ENCODE peak calls at places on chromosomes 13 and 19, in six cellular contexts. P is Caco-2; W is mucosa of descending colon; X is CD8-positive, alpha-beta T cell; O is lower lobe of right lung; K is BJ. L is an unnamed sample.

GRCh38 chr19:7620442-7621412 is 8.6 kb downstream of the XAB2 start:
- DNase-seq in P (no peak), W (no peak), X (peak), O (no peak), K (no peak), L (no peak)

GRCh38 chr19:18418725-18419194 is 438 bp upstream of the SSBP4 start:
- DNase-seq in P (no peak), W (peak), X (peak), O (peak), K (no peak), L (peak)

GRCh38 chr19:47494211-47494547 is 10.2 kb upstream of the KPTN start:
- DNase-seq in P (no peak), W (no peak), X (no peak), O (no peak), K (no peak), L (no peak)

GRCh38 chr19:38452430-38453366 is 19.2 kb downstream of the RYR1 start:
- DNase-seq in P (peak), W (peak), X (no peak), O (no peak), K (no peak), L (no peak)

GRCh38 chr13:113664751-113665581 is 2.1 kb upstream of the GRK1 start:
- DNase-seq in P (no peak), W (peak), X (no peak), O (peak), K (no peak), L (no peak)

GRCh38 chr13:45512148-45512498 is 47.4 kb downstream of the COG3 start:
- DNase-seq in P (no peak), W (no peak), X (no peak), O (no peak), K (no peak), L (peak)

GRCh38 chr19:48121909-48122371 is 11.3 kb upstream of the PLA2G4C start:
- DNase-seq in P (no peak), W (no peak), X (no peak), O (no peak), K (peak), L (peak)

GRCh38 chr19:7863157-7863970 is 10.8 kb downstream of the PRR36 start:
- DNase-seq in P (no peak), W (no peak), X (no peak), O (no peak), K (no peak), L (no peak)

GRCh38 chr13:36841411-36841810 is 22.4 kb downstream of the RFXAP start:
- DNase-seq in P (no peak), W (no peak), X (no peak), O (no peak), K (no peak), L (peak)

GRCh38 chr13:39385621-39386231 is 217.3 kb downstream of the LHFPL6 start:
- DNase-seq in P (no peak), W (no peak), X (no peak), O (no peak), K (no peak), L (no peak)

GRCh38 chr19:55504252-55504603 is 16.0 kb downstream of the SSC5D start:
- DNase-seq in P (no peak), W (no peak), X (no peak), O (no peak), K (no peak), L (no peak)

GRCh38 chr13:77810430-77810829 is 108.2 kb downstream of the EDNRB start:
- DNase-seq in P (no peak), W (no peak), X (no peak), O (no peak), K (no peak), L (peak)

GRCh38 chr13:91904597-91904996 is 506.2 kb downstream of the GPC5 start:
- DNase-seq in P (no peak), W (no peak), X (no peak), O (no peak), K (no peak), L (no peak)

GRCh38 chr13:32737111-32737571 is 150.9 kb downstream of the PDS5B start:
- DNase-seq in P (no peak), W (no peak), X (no peak), O (no peak), K (no peak), L (no peak)

GRCh38 chr19:28737021-28737525 is 475.9 kb downstream of the UQCRFS1 start:
- DNase-seq in P (no peak), W (peak), X (no peak), O (no peak), K (peak), L (peak)

GRCh38 chr19:7953576-7953975 is 10.1 kb upstream of the TIMM44 start:
- DNase-seq in P (no peak), W (no peak), X (no peak), O (no peak), K (no peak), L (no peak)

GRCh38 chr19:18160792-18161690 is 8.1 kb downstream of the PIK3R2 start:
- DNase-seq in P (peak), W (peak), X (peak), O (peak), K (no peak), L (peak)

GRCh38 chr19:36100476-36100875 is 10.5 kb upstream of the OVOL3 start:
- DNase-seq in P (no peak), W (no peak), X (no peak), O (no peak), K (no peak), L (no peak)

GRCh38 chr19:4288091-4288777 is 9.2 kb downstream of the SHD start:
- DNase-seq in P (no peak), W (no peak), X (no peak), O (no peak), K (no peak), L (peak)

GRCh38 chr13:28037399-28037798 is 48.9 kb upstream of the URAD start:
- DNase-seq in P (no peak), W (no peak), X (no peak), O (no peak), K (no peak), L (peak)

GRCh38 chr13:28423010-28423409 is 71.9 kb downstream of the FLT1 start:
- DNase-seq in P (no peak), W (peak), X (peak), O (peak), K (no peak), L (no peak)

GRCh38 chr19:12779162-12779993 is 4.0 kb upstream of the HOOK2 start:
- DNase-seq in P (no peak), W (peak), X (no peak), O (no peak), K (no peak), L (no peak)

GRCh38 chr19:8101311-8101710 is 48.1 kb downstream of the FBN3 start:
- DNase-seq in P (no peak), W (no peak), X (no peak), O (peak), K (no peak), L (no peak)

GRCh38 chr19:53045536-53045935 is 996 bp downstream of the ERVV-2 start:
- DNase-seq in P (no peak), W (no peak), X (no peak), O (no peak), K (no peak), L (no peak)

GRCh38 chr13:33740134-33740538 is 77.8 kb upstream of the RFC3 start:
- DNase-seq in P (no peak), W (no peak), X (no peak), O (no peak), K (no peak), L (peak)

GRCh38 chr19:43798546-43799409 is 3.5 kb downstream of the LYPD5 start:
- DNase-seq in P (peak), W (peak), X (peak), O (peak), K (no peak), L (peak)

GRCh38 chr13:112696001-112696868 is 6.4 kb downstream of the ATP11A start:
- DNase-seq in P (no peak), W (no peak), X (no peak), O (peak), K (no peak), L (no peak)

GRCh38 chr19:8641908-8642547 is 11.6 kb downstream of the NFILZ start:
- DNase-seq in P (peak), W (peak), X (no peak), O (no peak), K (no peak), L (peak)

GRCh38 chr19:50252887-50253268 is 49.5 kb downstream of the MYH14 start:
- DNase-seq in P (no peak), W (no peak), X (no peak), O (no peak), K (no peak), L (no peak)

GRCh38 chr19:50250450-50251136 is 47.2 kb downstream of the MYH14 start:
- DNase-seq in P (no peak), W (no peak), X (no peak), O (no peak), K (no peak), L (no peak)

GRCh38 chr19:50249636-50250035 is 46.2 kb downstream of the MYH14 start:
- DNase-seq in P (no peak), W (no peak), X (no peak), O (no peak), K (no peak), L (no peak)

GRCh38 chr19:50255115-50255514 is 51.7 kb downstream of the MYH14 start:
- DNase-seq in P (no peak), W (no peak), X (no peak), O (no peak), K (no peak), L (no peak)

GRCh38 chr19:50252111-50252886 is 48.9 kb downstream of the MYH14 start:
- DNase-seq in P (peak), W (peak), X (no peak), O (no peak), K (no peak), L (no peak)
- H3K4me3 ChIP-seq in P (no peak), W (no peak), X (no peak), O (no peak), K (no peak), L (no peak)

GRCh38 chr19:6272913-6273600 is 6.7 kb downstream of the MLLT1 start:
- DNase-seq in P (no peak), W (no peak), X (no peak), O (no peak), K (no peak), L (no peak)

GRCh38 chr19:6272411-6272791 is 7.4 kb downstream of the MLLT1 start:
- DNase-seq in P (no peak), W (no peak), X (no peak), O (no peak), K (no peak), L (no peak)

GRCh38 chr19:6271251-6271650 is 8.5 kb downstream of the MLLT1 start:
- DNase-seq in P (no peak), W (no peak), X (no peak), O (no peak), K (no peak), L (no peak)

GRCh38 chr19:6270822-6271221 is 9.0 kb downstream of the MLLT1 start:
- DNase-seq in P (no peak), W (no peak), X (no peak), O (no peak), K (no peak), L (no peak)

DNA sequence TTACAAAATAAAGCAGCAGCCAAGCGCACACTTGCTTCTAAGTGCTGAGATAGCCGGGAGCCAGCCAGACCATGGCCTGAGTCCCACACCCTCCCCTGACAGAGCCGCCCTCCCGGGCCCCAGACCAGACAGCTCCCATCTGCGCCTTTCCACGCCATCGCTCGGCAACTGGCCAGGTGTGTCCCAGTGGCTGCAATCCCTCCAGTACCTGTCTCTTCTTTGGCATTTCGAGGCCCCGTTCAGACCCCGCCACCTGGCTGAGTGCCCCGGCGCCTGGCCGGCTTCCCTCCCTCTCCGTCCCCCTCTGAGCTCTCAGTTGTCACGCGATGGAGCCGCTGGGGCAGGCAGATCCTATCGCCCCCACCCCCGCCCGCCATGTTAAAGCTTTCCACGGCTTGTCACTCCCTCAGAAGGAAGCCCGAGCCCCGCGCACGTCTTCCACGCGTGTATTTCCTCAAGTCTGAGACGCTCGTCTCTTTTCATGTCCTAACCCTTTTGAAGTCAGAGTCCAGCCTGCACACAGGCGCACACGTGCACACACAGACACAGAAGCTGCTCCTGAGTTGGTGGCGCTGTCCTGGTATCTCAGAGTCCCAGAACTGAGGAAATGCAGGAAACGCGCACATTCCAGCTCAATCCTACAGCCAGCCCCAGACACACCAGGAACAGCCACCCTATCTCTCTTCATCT is 7.9 kb downstream of the MLLT1 start:
- DNase-seq in P (no peak), W (peak), X (no peak), O (peak), K (no peak), L (peak)
- TF ChIP-seq CTCF in P (no peak), W (no peak), X (no peak), O (no peak), K (peak), L (no peak)

GRCh38 chr19:1065606-1066109 is 1.3 kb upstream of the ARHGAP45 start:
- DNase-seq in P (peak), W (peak), X (no peak), O (peak), K (no peak), L (peak)

GRCh38 chr19:1063030-1063908 is 3.7 kb upstream of the ARHGAP45 start:
- DNase-seq in P (peak), W (peak), X (peak), O (peak), K (no peak), L (peak)

GRCh38 chr19:1064661-1065605 is 2.0 kb upstream of the ARHGAP45 start:
- DNase-seq in P (peak), W (peak), X (peak), O (peak), K (no peak), L (peak)

GRCh38 chr19:1062387-1063029 is 4.5 kb upstream of the ARHGAP45 start:
- DNase-seq in P (no peak), W (no peak), X (no peak), O (peak), K (no peak), L (no peak)

DNA sequence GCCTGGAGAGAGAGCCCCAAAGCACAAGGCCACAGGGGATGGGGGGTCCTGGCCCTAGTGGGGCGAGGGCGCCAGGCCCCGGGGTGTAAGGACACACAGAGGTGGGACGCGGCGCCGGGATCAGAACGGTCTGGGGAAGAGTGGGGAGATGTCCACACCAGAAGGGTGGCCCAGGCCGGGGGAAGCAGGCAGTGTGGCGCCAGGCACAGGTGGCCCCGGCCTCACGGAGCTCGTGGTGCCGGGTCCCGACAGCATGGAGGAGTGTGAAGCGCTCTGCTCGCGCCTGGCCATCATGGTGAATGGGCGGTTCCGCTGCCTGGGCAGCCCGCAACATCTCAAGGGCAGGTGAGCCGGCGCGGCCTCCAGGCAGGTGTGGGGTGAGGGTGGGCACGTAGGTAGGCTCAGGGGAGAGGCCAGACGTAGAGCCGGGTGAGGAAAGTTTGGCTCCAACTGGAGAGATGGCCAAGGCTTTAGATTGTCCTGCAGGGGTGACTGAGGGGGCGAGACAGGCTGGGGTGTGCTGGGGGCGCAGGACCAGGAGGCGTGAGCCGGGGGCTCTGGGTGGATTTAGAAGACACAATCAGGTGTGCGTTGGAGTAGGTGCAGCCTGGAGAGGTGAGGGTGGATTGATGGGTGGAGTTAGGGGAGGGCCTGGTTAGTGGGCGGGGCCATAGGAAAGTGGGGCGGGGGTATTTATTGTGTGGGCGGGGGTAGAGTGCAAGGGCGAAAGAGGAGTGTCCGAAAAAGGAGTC is 2.9 kb upstream of the ARHGAP45 start:
- DNase-seq in P (peak), W (peak), X (peak), O (peak), K (no peak), L (no peak)
- H3K4me3 ChIP-seq in P (peak), W (no peak), X (no peak), O (peak), K (no peak), L (no peak)

DNA sequence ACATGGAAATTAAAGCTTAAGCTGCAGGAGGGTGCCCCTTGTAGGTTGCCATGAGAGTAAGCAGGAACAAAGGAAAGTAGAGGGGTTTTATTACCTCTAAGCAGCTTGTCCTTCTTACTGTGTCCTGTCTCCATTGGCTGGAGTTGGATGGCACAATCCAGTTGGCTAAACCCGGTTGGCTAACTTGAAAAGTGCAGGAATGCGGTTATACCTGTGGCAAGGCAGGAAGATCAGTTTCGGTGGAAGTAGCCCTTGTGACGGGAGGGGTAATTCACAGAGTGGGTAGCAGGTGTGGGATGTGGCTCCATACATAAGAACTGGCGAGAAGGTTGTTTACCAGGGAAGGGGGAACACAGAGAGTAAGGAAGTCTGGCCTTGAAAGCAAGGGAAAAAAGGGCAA is 3.2 kb downstream of the ZNF726 start:
- DNase-seq in P (no peak), W (no peak), X (no peak), O (peak), K (no peak), L (peak)
- TF ChIP-seq CTCF in P (no peak), W (no peak), X (no peak), O (no peak), K (no peak), L (no peak)

DNA sequence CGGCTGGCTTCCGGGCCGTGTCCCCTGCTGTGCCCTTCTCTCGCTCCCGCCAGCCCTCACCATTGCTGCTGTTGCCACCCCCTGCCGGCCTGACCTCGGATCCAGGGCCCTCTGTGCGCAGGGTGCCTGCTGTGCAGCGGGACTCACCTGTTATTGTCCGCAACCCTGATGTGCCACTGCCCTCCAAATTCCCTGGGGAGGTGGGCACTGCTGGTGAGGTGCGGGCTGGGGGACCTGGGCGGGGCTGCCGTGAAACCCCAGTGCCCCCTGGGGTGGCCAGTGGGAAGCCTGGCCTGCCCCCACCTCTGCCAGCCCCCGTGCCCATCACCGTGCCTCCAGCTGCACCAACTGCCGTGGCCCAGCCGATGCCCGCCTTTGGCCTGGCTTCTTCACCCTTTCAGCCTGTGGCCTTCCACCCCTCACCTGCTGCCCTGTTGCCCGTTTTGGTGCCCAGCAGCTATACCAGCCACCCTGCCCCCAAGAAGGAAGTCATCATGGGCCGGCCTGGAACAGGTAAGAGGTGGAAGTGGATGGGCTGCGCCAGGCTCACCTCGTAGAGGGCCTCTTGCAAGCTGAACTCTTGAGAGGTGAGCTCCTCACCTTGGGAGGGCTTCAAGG is 5.1 kb downstream of the CIC start:
- DNase-seq in P (no peak), W (no peak), X (peak), O (peak), K (no peak), L (no peak)
- H3K4me3 ChIP-seq in P (no peak), W (no peak), X (no peak), O (no peak), K (no peak), L (no peak)